ENCODE peak calls at places on chromosomes 12 and 14, in four cellular contexts. Y is spleen, Q is upper lobe of left lung, T is stomach. M is an unnamed sample.
A peak's percentile ranks its signal among the peaks of the same experiment; 100 is the strongest.

GRCh38 chr14:52380294-52380693 is 66.2 kb downstream of the PTGER2 start:
- DNase-seq in Y (no peak), Q (no peak), T (no peak), M (no peak)

GRCh38 chr14:104881369-104881979 is 16.4 kb downstream of the CEP170B start:
- DNase-seq in Y (peak; percentile 69), Q (peak; percentile 44), T (no peak), M (no peak)

GRCh38 chr12:89709994-89710872 is 1.6 kb upstream of the ATP2B1 start:
- DNase-seq in Y (no peak), Q (no peak), T (peak; percentile 52), M (no peak)

GRCh38 chr12:28027947-28028724 is 55.6 kb upstream of the PTHLH start:
- DNase-seq in Y (no peak), Q (peak; percentile 34), T (no peak), M (no peak)

GRCh38 chr14:59189281-59189821 is 884 bp downstream of the DAAM1 start:
- DNase-seq in Y (peak; percentile 88), Q (peak; percentile 88), T (no peak), M (no peak)

GRCh38 chr14:39733741-39734140 is 301.5 kb upstream of the FBXO33 start:
- DNase-seq in Y (no peak), Q (no peak), T (no peak), M (no peak)

GRCh38 chr14:32939254-32940065 is 781 bp downstream of the NPAS3 start:
- DNase-seq in Y (peak; percentile 83), Q (peak; percentile 90), T (peak; percentile 68), M (no peak)

GRCh38 chr12:32737715-32738114 is 18.0 kb downstream of the YARS2 start:
- DNase-seq in Y (no peak), Q (no peak), T (no peak), M (no peak)

GRCh38 chr12:115871714-115872113 is 405.8 kb downstream of the MED13L start:
- DNase-seq in Y (no peak), Q (no peak), T (no peak), M (no peak)

GRCh38 chr12:89494411-89495231 is 30.0 kb downstream of the GALNT4 start:
- DNase-seq in Y (no peak), Q (no peak), T (no peak), M (no peak)

GRCh38 chr12:71748081-71748850 is 6.4 kb upstream of the RAB21 start:
- DNase-seq in Y (no peak), Q (no peak), T (no peak), M (no peak)

GRCh38 chr12:124696689-124697476 is 129.5 kb upstream of the NCOR2 start:
- DNase-seq in Y (no peak), Q (no peak), T (peak; percentile 50), M (no peak)

GRCh38 chr12:127191124-127191523 is 1075.8 kb upstream of the TMEM132C start:
- DNase-seq in Y (no peak), Q (no peak), T (no peak), M (no peak)

GRCh38 chr12:64903738-64904137 is 79.3 kb downstream of the TBC1D30 start:
- DNase-seq in Y (no peak), Q (no peak), T (no peak), M (no peak)

GRCh38 chr12:126663304-126664094 is 1598.3 kb downstream of the AACS start:
- DNase-seq in Y (no peak), Q (no peak), T (no peak), M (no peak)

GRCh38 chr12:52132754-52133161 is 53.3 kb downstream of the SMIM41 start:
- DNase-seq in Y (peak; percentile 20), Q (no peak), T (no peak), M (no peak)

GRCh38 chr12:11067514-11067913 is 5.4 kb upstream of the TAS2R46 start:
- DNase-seq in Y (no peak), Q (no peak), T (no peak), M (no peak)

GRCh38 chr14:32492482-32492881 is 163.4 kb downstream of the AKAP6 start:
- DNase-seq in Y (no peak), Q (no peak), T (no peak), M (no peak)

GRCh38 chr12:122081697-122082221 is 3.2 kb downstream of the MLXIP start:
- DNase-seq in Y (peak; percentile 85), Q (no peak), T (no peak), M (no peak)

GRCh38 chr14:74952697-74953484 is 2.5 kb downstream of the PGF start:
- DNase-seq in Y (no peak), Q (peak; percentile 42), T (no peak), M (no peak)

GRCh38 chr12:96774501-96775256 is 132.4 kb upstream of the NEDD1 start:
- DNase-seq in Y (no peak), Q (no peak), T (no peak), M (no peak)

GRCh38 chr14:105475269-105475915 is 771 bp downstream of the CRIP2 start:
- DNase-seq in Y (no peak), Q (no peak), T (no peak), M (no peak)

GRCh38 chr14:22908601-22909000 is 10.3 kb downstream of the RBM23 start:
- DNase-seq in Y (no peak), Q (no peak), T (no peak), M (no peak)

GRCh38 chr12:46523863-46524770 is 151.5 kb upstream of the SLC38A2 start:
- DNase-seq in Y (no peak), Q (no peak), T (no peak), M (no peak)

GRCh38 chr12:87801860-87802720 is 227.1 kb downstream of the C12orf50 start:
- DNase-seq in Y (no peak), Q (no peak), T (no peak), M (no peak)

GRCh38 chr14:67457782-67458181 is 30.7 kb downstream of the TMEM229B start:
- DNase-seq in Y (no peak), Q (no peak), T (peak; percentile 31), M (no peak)

GRCh38 chr12:49369723-49370145 is 2.5 kb downstream of the SPATS2 start:
- DNase-seq in Y (no peak), Q (no peak), T (peak; percentile 43), M (no peak)

GRCh38 chr12:2820432-2820831 is 8.0 kb downstream of the ITFG2 start:
- DNase-seq in Y (no peak), Q (no peak), T (no peak), M (no peak)

GRCh38 chr14:56490379-56490778 is 89.2 kb upstream of the TMEM260 start:
- DNase-seq in Y (no peak), Q (no peak), T (no peak), M (no peak)

GRCh38 chr12:22577667-22578066 is 33.3 kb upstream of the C2CD5 start:
- DNase-seq in Y (no peak), Q (no peak), T (no peak), M (no peak)

DNA sequence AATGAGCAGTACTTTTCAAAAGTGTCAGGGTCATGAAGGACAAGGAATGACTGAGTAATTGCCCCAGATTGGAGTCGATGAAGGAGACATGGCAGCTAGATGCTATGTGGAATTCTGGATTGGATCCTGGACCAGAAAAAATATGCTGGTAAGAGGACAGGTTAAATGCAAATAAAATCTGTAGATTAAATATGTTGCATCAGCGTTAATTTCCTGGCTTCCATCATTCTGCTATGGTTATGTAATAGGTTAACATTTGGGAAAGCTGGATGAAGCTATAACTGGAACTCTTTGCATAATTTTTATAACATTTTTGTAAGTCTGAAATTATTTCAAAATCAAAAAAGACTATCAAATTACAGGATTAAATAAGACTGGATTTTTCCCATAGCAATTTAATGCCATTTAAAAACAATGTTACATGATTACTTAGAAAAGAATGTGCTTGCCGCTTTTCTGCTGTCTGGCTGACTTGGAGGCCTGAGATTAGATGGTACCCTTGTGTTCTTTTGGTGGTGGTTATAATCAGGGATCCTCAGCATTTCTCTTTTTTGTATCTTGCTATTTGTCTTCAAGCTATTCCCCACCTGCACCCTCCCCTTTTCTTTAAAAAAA is 65.1 kb downstream of the FBXW8 start:
- DNase-seq in Y (no peak), Q (no peak), T (no peak), M (no peak)
- TF ChIP-seq POLR2A in Y (no peak), Q (no peak), T (no peak), M (no peak)

GRCh38 chr12:76028649-76029277 is 2.8 kb downstream of the PHLDA1 start:
- DNase-seq in Y (no peak), Q (no peak), T (no peak), M (no peak)

GRCh38 chr12:76030378-76031080 is 1.0 kb downstream of the PHLDA1 start:
- DNase-seq in Y (peak; percentile 88), Q (peak; percentile 87), T (peak; percentile 41), M (peak; percentile 87)

GRCh38 chr12:76031081-76031413 is 529 bp downstream of the PHLDA1 start:
- DNase-seq in Y (no peak), Q (peak; percentile 88), T (no peak), M (no peak)

GRCh38 chr12:76031414-76032042 is at the start of gene PHLDA1:
- DNase-seq in Y (peak; percentile 96), Q (peak; percentile 98), T (peak; percentile 94), M (no peak)

DNA sequence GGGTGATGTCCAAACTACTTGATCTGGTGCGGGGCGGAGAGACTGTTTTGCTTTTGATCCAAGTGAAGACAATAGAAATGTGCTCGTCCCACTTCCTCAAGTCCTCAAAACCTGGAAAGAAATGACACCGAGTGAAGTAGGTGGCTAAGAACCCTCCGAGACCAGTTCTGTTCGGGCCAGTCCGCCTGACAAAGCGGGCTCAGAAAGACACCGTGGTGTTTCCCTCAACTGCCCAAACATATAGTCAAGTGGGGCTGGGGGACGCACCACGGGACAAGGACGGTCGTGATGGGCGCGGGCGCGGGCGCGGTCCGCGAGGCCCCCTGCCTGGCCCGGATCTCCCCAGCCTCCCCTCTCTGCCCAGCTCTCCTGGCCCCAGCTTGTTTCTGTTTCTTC is 1.6 kb downstream of the PHLDA1 start:
- DNase-seq in Y (no peak), Q (peak; percentile 85), T (no peak), M (no peak)
- H3K27ac ChIP-seq in Y (peak overlapping the region; percentile 70), Q (peak overlapping the region; percentile 99), T (peak overlapping the region; percentile 90), M (peak overlapping the region; percentile 93)

GRCh38 chr12:104456950-104457745 is 400 bp downstream of the CHST11 start:
- DNase-seq in Y (peak; percentile 90), Q (no peak), T (peak; percentile 60), M (no peak)
- TF ChIP-seq POLR2AphosphoS5 in Y (peak; percentile 71), Q (peak; percentile 38), T (no peak), M (no peak)

GRCh38 chr12:82650627-82651337 is 35.9 kb upstream of the TMTC2 start:
- DNase-seq in Y (no peak), Q (no peak), T (peak; percentile 48), M (no peak)
- TF ChIP-seq POLR2A in Y (no peak), Q (no peak), T (no peak), M (no peak)

GRCh38 chr14:81416233-81416927 is 16.3 kb upstream of the STON2 start:
- DNase-seq in Y (no peak), Q (no peak), T (no peak), M (no peak)
- H3K27ac ChIP-seq in Y (peak overlapping the region; percentile 51), Q (no peak overlapping the region), T (no peak overlapping the region), M (no peak overlapping the region)

GRCh38 chr14:44897041-44897843 is 64.5 kb downstream of the KLHL28 start:
- DNase-seq in Y (peak; percentile 98), Q (peak; percentile 97), T (peak; percentile 99), M (peak; percentile 98)
- TF ChIP-seq POLR2AphosphoS5 in Y (peak; percentile 87), Q (peak; percentile 69), T (no peak), M (peak; percentile 56)

M was measured in vagina.